ENCODE peak calls at places on chromosomes 3 and 15, in five cellular contexts. N, Y, F, B and G are unnamed samples.

GRCh38 chr15:38670142-38671002 is 105.8 kb upstream of the RASGRP1 start:
- DNase-seq in N (no peak), Y (no peak), F (no peak), B (no peak), G (no peak)

GRCh38 chr3:169686278-169686677 is 22.8 kb upstream of the MECOM start:
- DNase-seq in N (no peak), Y (no peak), F (no peak), B (no peak), G (no peak)

GRCh38 chr3:120791958-120792357 is 49.4 kb downstream of the GTF2E1 start:
- DNase-seq in N (peak), Y (no peak), F (no peak), B (no peak), G (no peak)

GRCh38 chr3:113261996-113262665 is 50.8 kb downstream of the BOC start:
- DNase-seq in N (no peak), Y (no peak), F (no peak), B (no peak), G (no peak)

GRCh38 chr15:47609693-47610092 is 107.6 kb upstream of the SEMA6D start:
- DNase-seq in N (no peak), Y (no peak), F (no peak), B (no peak), G (no peak)

GRCh38 chr3:11250902-11251806 is 21.0 kb upstream of the ATG7 start:
- DNase-seq in N (peak), Y (no peak), F (no peak), B (no peak), G (no peak)

GRCh38 chr3:136258199-136258598 is 8.1 kb downstream of the PCCB start:
- DNase-seq in N (no peak), Y (no peak), F (no peak), B (no peak), G (no peak)

GRCh38 chr3:27712136-27713065 is 9.7 kb downstream of the EOMES start:
- DNase-seq in N (peak), Y (peak), F (peak), B (peak), G (peak)

GRCh38 chr3:56467108-56467507 is 1.2 kb downstream of the ERC2 start:
- DNase-seq in N (peak), Y (peak), F (peak), B (no peak), G (peak)

DNA sequence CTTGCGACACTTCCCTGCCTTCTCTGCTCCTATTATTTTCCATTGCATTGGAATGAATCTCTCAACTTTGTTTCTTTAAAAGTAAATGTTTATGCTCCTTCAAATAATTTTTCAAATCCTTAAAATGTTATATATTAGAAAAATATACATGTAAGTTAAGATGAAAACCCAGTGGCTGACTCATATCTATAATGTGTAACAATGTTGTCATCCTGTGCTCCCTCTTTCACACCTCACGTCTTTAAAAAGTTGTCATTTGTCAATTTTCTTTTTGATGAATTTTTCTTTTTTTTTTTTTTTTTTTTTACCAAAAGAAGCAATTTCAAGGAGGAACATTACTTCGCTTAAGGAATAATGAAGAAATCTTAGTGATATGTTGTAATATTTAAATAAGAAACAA is 3.7 kb downstream of the RBMS3 start:
- DNase-seq in N (peak), Y (no peak), F (no peak), B (no peak), G (no peak)
- TF ChIP-seq CTCF in N (no peak), Y (no peak), F (no peak), B (no peak), G (no peak)

GRCh38 chr3:76949033-76949432 is 90.9 kb upstream of the ROBO2 start:
- DNase-seq in N (no peak), Y (no peak), F (no peak), B (no peak), G (no peak)
- TF ChIP-seq CTCF in N (no peak), Y (no peak), F (no peak), B (no peak), G (no peak)

GRCh38 chr3:13619661-13620230 is 70.8 kb downstream of the FBLN2 start:
- DNase-seq in N (no peak), Y (no peak), F (no peak), B (peak), G (no peak)
- TF ChIP-seq CTCF in N (no peak), Y (no peak), F (no peak), B (no peak), G (no peak)

GRCh38 chr15:29935296-29936020 is 113.2 kb upstream of the TJP1 start:
- DNase-seq in N (no peak), Y (peak), F (no peak), B (no peak), G (no peak)
- TF ChIP-seq CTCF in N (peak), Y (no peak), F (no peak), B (no peak), G (no peak)

GRCh38 chr3:182686033-182686886 is 107.0 kb upstream of the ATP11B start:
- DNase-seq in N (no peak), Y (no peak), F (no peak), B (no peak), G (no peak)

GRCh38 chr3:182683335-182684257 is 109.7 kb upstream of the ATP11B start:
- DNase-seq in N (peak), Y (peak), F (peak), B (no peak), G (peak)

GRCh38 chr3:182682263-182683229 is 110.8 kb upstream of the ATP11B start:
- DNase-seq in N (peak), Y (peak), F (peak), B (peak), G (peak)
- TF ChIP-seq CTCF in N (peak), Y (no peak), F (peak), B (no peak), G (peak)

DNA sequence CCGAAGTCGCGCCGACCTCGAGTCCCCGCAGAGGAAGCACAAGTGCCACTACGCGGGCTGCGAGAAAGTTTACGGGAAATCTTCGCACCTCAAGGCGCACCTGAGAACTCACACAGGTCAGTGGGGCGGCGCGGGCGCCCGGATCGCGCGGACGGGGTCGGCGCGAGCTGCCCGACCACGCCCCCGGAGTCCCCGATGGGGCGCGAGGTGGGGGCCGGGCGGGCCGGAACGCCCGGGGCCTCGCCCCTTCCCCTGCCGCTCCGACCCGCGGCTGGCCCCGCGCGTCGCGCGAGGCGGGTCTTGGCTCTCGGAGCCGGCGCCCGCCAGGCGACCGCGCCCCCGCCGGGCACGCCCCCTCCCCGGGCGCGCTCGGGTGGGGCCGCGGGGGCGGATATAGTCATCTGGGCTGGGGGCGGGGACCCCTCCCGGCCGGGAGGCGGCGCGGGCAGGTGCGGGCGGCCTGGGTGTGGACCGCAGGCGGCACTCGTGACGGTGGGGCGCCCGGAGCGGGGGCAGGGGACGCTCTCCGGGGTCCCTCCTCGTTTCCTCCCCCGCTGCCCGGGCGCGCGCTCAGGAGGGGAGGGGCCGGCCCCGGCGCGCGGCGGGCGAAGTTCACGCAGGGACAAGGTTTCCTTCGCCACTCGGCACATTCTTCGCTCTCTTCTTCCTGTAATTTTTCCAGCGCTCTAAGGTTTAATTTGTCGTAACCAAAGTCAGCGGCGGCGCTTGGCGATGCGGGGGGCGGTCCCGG is 1.2 kb downstream of the KLF13 start:
- DNase-seq in N (peak), Y (no peak), F (peak), B (peak), G (peak)
- TF ChIP-seq CTCF in N (no peak), Y (no peak), F (no peak), B (no peak), G (no peak)

GRCh38 chr3:189961525-189962161 is 159.1 kb downstream of the P3H2 start:
- DNase-seq in N (peak), Y (peak), F (peak), B (peak), G (peak)
- TF ChIP-seq CTCF in N (peak), Y (peak), F (peak), B (peak), G (peak)

GRCh38 chr15:51320843-51321242 is 17.6 kb downstream of the CYP19A1 start:
- DNase-seq in N (no peak), Y (no peak), F (no peak), B (no peak), G (no peak)

GRCh38 chr15:51321316-51321715 is 17.1 kb downstream of the CYP19A1 start:
- DNase-seq in N (no peak), Y (no peak), F (no peak), B (no peak), G (no peak)

GRCh38 chr15:51325167-51325566 is 13.2 kb downstream of the CYP19A1 start:
- DNase-seq in N (no peak), Y (no peak), F (no peak), B (no peak), G (no peak)

GRCh38 chr15:51323749-51324148 is 14.6 kb downstream of the CYP19A1 start:
- DNase-seq in N (no peak), Y (no peak), F (no peak), B (no peak), G (no peak)

DNA sequence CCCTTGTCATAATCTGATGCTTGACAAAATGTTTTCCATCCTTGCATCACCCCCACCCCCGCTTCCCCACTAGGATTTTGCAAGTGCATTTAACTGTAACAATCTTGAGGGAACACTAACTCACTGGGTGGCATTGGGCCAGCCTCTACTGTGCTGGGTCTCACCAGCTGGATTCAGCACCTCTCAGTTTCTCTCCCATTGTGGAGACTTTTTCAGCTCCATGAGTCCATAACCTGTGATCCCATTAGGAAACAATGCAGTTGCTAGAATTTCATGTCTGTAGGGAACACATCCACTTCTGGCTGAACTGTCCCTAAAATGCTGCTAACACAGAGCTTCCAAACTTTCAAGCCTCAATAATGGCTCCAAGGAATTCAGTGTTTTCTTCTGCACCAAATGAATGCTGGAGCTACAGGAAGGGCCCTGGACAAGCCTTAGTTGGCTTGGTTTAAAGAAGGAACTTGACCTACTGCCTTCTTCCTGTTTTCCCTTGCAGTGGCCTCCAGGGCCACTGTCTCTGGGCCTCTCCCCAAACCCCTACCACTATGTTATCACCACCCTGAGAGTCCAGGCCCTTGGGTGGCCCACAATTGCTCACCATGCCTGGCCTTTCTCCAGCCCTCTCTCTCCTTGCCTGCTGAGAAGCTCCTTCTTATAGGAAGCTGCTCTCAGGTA is 15.6 kb downstream of the CYP19A1 start:
- DNase-seq in N (no peak), Y (no peak), F (no peak), B (no peak), G (no peak)
- TF ChIP-seq CTCF in N (no peak), Y (no peak), F (no peak), B (no peak), G (no peak)